ENCODE peak calls at places on chromosomes 7 and 10, in six cellular contexts. S is left lung; B is testis; U is CD8-positive, alpha-beta memory T cell; T is Peyer's patch; J is MM.1S. Q is an unnamed sample. For H3K4me1 and H3K9me3, the result is how much of the 10 kb centered on the place peaks cover.

GRCh38 chr10:75638752-75639151 is 207.3 kb downstream of the LRMDA start:
- DNase-seq in S (no peak), B (no peak), U (no peak), T (no peak), J (no peak), Q (no peak)

GRCh38 chr7:54788664-54789063 is 29.7 kb upstream of the SEC61G start:
- DNase-seq in S (no peak), B (peak), U (no peak), T (peak), J (no peak), Q (peak)

GRCh38 chr7:17844514-17845196 is 95.6 kb downstream of the SNX13 start:
- DNase-seq in S (no peak), B (no peak), U (no peak), T (no peak), J (no peak), Q (no peak)

GRCh38 chr10:132109341-132110072 is 43.8 kb downstream of the JAKMIP3 start:
- DNase-seq in S (peak), B (peak), U (no peak), T (peak), J (no peak), Q (no peak)

GRCh38 chr7:78221961-78222751 is 423.6 kb downstream of the PHTF2 start:
- DNase-seq in S (no peak), B (no peak), U (no peak), T (no peak), J (no peak), Q (no peak)

GRCh38 chr7:21767300-21767900 is 178.3 kb downstream of the CDCA7L start:
- DNase-seq in S (no peak), B (peak), U (no peak), T (peak), J (peak), Q (peak)

GRCh38 chr7:27347261-27347610 is 104.6 kb downstream of the EVX1 start:
- DNase-seq in S (no peak), B (no peak), U (no peak), T (no peak), J (no peak), Q (no peak)

GRCh38 chr10:81548160-81548559 is 326.8 kb upstream of the NRG3 start:
- DNase-seq in S (no peak), B (no peak), U (no peak), T (no peak), J (no peak), Q (no peak)

GRCh38 chr7:23533160-23533559 is 1.4 kb upstream of the TRA2A start:
- DNase-seq in S (no peak), B (no peak), U (no peak), T (no peak), J (no peak), Q (no peak)

GRCh38 chr7:85602196-85602595 is 415.3 kb upstream of the SEMA3D start:
- DNase-seq in S (no peak), B (no peak), U (no peak), T (no peak), J (no peak), Q (peak)

GRCh38 chr7:18361756-18362155 is 133.8 kb upstream of the HDAC9 start:
- DNase-seq in S (no peak), B (peak), U (no peak), T (peak), J (no peak), Q (peak)

GRCh38 chr7:11232462-11232861 is 258.8 kb downstream of the PHF14 start:
- DNase-seq in S (no peak), B (no peak), U (no peak), T (no peak), J (no peak), Q (no peak)

GRCh38 chr7:46908770-46909169 is 673.1 kb downstream of the TNS3 start:
- DNase-seq in S (no peak), B (no peak), U (no peak), T (no peak), J (no peak), Q (no peak)

GRCh38 chr7:82859106-82859850 is 303.4 kb downstream of the PCLO start:
- DNase-seq in S (no peak), B (no peak), U (no peak), T (no peak), J (peak), Q (no peak)

GRCh38 chr7:116354546-116355422 is 144.4 kb downstream of the TES start:
- DNase-seq in S (peak), B (peak), U (no peak), T (peak), J (no peak), Q (peak)

GRCh38 chr10:2619472-2619871 is 447.9 kb upstream of the PFKP start:
- DNase-seq in S (no peak), B (no peak), U (no peak), T (no peak), J (no peak), Q (no peak)

GRCh38 chr10:48399056-48399541 is 92.6 kb downstream of the MAPK8 start:
- DNase-seq in S (no peak), B (no peak), U (no peak), T (no peak), J (no peak), Q (no peak)

GRCh38 chr10:3570855-3571266 is 214.1 kb downstream of the KLF6 start:
- DNase-seq in S (no peak), B (peak), U (no peak), T (no peak), J (no peak), Q (no peak)

GRCh38 chr10:79984851-79985250 is 35.9 kb upstream of the SFTPD start:
- DNase-seq in S (peak), B (no peak), U (no peak), T (no peak), J (no peak), Q (peak)

GRCh38 chr7:133642907-133643306 is 390.0 kb downstream of the EXOC4 start:
- DNase-seq in S (no peak), B (no peak), U (no peak), T (no peak), J (no peak), Q (no peak)

GRCh38 chr10:35126062-35126529 is 550 bp upstream of the CREM start:
- DNase-seq in S (no peak), B (no peak), U (no peak), T (no peak), J (no peak), Q (no peak)

GRCh38 chr7:1846331-1847065 is 176.4 kb downstream of the ELFN1 start:
- DNase-seq in S (peak), B (no peak), U (no peak), T (no peak), J (no peak), Q (no peak)

GRCh38 chr10:113297226-113297625 is 255.6 kb upstream of the HABP2 start:
- DNase-seq in S (no peak), B (no peak), U (no peak), T (no peak), J (no peak), Q (no peak)

GRCh38 chr10:82267014-82267413 is 392.0 kb downstream of the NRG3 start:
- DNase-seq in S (no peak), B (no peak), U (no peak), T (no peak), J (no peak), Q (no peak)

DNA sequence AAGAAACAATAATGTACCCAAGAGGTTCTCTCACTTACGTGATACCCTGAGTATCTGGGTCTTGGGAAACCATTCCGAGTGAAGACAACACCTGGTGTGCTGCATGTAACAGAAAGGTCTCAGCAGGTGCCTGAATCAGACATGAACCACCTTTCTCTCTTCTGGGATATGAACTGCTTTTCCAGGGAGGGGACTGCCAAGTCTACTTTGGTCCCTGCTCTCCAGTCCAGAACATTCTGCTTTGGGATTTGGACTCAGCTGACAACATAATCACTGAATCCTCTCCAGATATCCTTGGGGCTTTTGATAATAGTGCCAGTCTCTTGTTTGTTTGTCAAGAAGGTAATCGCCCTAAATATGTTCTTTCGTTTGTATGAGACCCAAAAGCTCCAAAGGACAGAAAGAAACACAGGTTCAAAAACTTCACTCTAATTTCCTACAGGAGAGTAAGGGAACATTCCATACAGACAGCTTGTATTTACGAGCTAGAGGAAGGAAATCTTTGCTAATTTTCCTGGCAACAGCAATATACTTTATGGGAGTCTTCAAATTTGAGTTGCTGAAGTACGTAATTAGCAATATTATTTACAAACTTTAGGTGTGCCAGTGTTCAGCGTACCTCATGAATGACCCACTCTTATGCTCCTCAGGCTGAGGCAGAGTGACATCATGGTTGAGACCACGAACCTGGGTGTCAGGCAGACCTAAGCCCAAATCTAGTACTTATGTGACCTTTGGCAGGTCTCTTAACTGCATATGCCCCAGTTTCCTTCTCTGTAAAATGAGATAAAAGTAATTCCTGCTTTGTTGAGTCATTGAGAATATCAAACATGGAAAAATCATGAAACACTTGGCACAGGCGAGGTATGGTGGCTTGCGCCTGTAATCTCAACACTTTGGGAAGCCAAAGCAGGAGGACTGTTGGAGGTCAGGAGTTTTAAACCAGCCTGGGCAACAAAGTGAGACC is 5.4 kb downstream of the ABLIM1 start:
- DNase-seq in S (no peak), B (no peak), U (no peak), T (no peak), J (no peak), Q (no peak)
- H3K4me1 ChIP-seq in S (under half), B (under half), U (under half), T (under half), J (under half), Q (under half)

DNA sequence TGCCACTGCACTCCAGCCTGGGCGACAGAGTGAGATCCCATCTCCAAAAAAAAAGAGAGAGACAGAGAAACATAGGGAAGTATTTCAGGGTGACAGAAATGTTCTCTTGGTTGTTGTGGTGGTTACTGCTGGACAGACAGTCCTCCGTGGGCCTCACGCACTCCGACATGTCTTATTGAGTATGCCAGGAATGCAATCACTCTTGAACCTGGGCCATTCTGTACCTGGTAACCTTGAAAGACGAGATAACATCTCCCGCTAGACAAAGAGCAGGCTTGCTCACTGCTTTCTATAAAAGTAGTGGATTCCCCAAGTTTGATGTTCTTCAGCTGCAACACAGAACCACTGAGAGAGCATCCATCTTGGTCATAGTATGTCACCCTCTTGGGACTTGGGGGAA is 6.7 kb downstream of the CACUL1 start:
- DNase-seq in S (no peak), B (no peak), U (no peak), T (no peak), J (no peak), Q (no peak)
- H3K9me3 ChIP-seq in S (under half), B (under half), U (under half), T (under half), J (under half), Q (under half)

DNA sequence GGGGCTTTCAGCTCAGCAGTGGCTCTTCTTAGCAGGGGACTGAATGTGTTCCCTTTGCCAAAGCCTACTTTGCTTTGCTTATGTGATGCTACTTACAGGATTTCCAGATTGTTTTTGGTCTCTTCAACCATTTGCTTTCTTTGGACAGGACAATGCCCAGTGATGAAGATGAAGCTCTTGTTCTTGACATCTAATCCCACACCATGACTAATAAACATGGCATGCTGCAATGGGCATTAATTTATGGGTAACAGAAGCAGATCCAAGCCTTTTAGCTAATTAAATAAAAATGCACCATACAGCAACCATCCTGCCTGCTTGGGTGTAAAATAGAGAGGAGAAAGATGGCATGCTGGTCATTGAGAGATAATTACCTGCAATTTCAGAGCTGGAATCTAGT is 175.5 kb upstream of the ITGB1 start:
- DNase-seq in S (no peak), B (no peak), U (no peak), T (no peak), J (no peak), Q (no peak)
- H3K27ac ChIP-seq in S (peak), B (no peak), U (peak), T (peak), J (no peak), Q (peak)

DNA sequence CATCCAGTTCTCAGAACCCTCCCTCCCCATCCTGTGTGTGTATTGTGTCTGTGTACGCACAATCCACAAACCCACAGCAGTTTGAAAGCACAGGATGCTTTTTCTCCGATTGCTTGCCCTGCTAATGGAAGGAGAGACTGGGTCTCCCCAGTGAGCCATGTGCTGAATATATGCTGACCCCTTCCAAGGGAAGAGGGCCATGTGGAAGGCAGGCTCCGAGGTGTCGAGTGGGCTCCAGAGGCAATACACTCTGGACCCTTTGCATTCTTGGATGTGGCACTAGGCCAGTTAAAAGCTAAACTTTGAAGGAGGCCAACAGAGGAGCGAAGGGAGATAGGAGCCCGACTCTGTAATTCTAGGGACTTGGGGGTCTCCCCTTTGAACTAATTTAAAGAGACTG is 10.7 kb downstream of the DUSP5 start:
- DNase-seq in S (no peak), B (no peak), U (no peak), T (no peak), J (no peak), Q (no peak)
- H3K4me1 ChIP-seq in S (half or more), B (under half), U (under half), T (under half), J (under half), Q (under half)

GRCh38 chr7:158053516-158053915 is 534.1 kb downstream of the PTPRN2 start:
- DNase-seq in S (no peak), B (no peak), U (no peak), T (peak), J (no peak), Q (no peak)
- H3K9me3 ChIP-seq in S (under half), B (under half), U (under half), T (under half), J (under half), Q (under half)

DNA sequence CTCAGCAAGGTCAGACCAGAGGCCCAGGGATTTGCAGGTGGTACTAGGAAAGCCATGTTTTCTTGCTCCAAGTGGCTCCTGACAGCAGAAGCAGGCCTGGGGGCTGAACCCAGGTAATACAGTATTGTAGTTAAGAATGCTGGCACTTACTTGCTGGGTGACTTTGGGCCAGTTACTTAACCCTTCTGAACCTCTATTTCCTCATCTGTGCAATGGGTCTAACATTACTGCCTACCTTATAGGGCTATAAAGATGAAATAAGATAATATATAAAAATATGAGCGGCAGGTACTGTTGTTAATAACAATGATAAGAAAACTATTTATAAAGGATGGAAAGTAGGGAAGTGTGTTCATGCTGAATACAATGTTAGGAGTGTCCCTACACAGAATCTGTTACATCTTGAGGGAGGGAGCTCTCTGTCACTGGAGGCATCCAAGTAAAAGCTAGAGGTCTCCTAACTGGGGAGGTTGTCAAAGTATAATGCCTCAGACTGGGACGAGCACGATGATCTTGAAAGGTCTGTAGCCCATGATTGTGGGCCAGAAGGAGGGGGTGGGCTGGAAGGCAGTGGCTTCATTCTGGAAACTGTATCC is 26.9 kb downstream of the ADAMTS14 start:
- DNase-seq in S (no peak), B (no peak), U (no peak), T (no peak), J (no peak), Q (no peak)
- H3K27ac ChIP-seq in S (no peak), B (no peak), U (no peak), T (no peak), J (no peak), Q (no peak)